ENCODE peak calls at places on chromosomes 2 and 18, in four cellular contexts. One of them, this sample, is unnamed.

GRCh38 chr2:220224711-220225519 is 597.5 kb downstream of the SLC4A3 start:
- DNase-seq in NCI-H1105: no peak
- DNase-seq in fibroblast of mammary gland: peak; percentile 62
- DNase-seq in left kidney: peak; percentile 76
- DNase-seq in this sample: no peak

GRCh38 chr2:191499874-191500565 is 177.9 kb upstream of the NABP1 start:
- DNase-seq in NCI-H1105: no peak
- DNase-seq in fibroblast of mammary gland: peak; percentile 76
- DNase-seq in left kidney: no peak
- DNase-seq in this sample: no peak

GRCh38 chr2:230774348-230774951 is 61.8 kb downstream of the CAB39 start:
- DNase-seq in NCI-H1105: no peak
- DNase-seq in fibroblast of mammary gland: peak; percentile 92
- DNase-seq in left kidney: no peak
- DNase-seq in this sample: no peak

GRCh38 chr2:85505551-85506238 is 33.3 kb upstream of the MAT2A start:
- DNase-seq in NCI-H1105: no peak
- DNase-seq in fibroblast of mammary gland: peak; percentile 22
- DNase-seq in left kidney: no peak
- DNase-seq in this sample: no peak

GRCh38 chr2:220198911-220199310 is 571.5 kb downstream of the SLC4A3 start:
- DNase-seq in NCI-H1105: no peak
- DNase-seq in fibroblast of mammary gland: peak; percentile 97
- DNase-seq in left kidney: no peak
- DNase-seq in this sample: no peak

GRCh38 chr2:28088970-28089369 is 198.4 kb downstream of the BABAM2 start:
- DNase-seq in NCI-H1105: no peak
- DNase-seq in fibroblast of mammary gland: peak; percentile 63
- DNase-seq in left kidney: no peak
- DNase-seq in this sample: no peak

GRCh38 chr2:168831662-168832061 is 29.2 kb downstream of the NOSTRIN start:
- DNase-seq in NCI-H1105: no peak
- DNase-seq in fibroblast of mammary gland: no peak
- DNase-seq in left kidney: no peak
- DNase-seq in this sample: no peak

GRCh38 chr2:205681836-205682238 is 464 bp upstream of the NRP2 start:
- DNase-seq in NCI-H1105: peak; percentile 4
- DNase-seq in fibroblast of mammary gland: no peak
- DNase-seq in left kidney: peak; percentile 81
- DNase-seq in this sample: no peak

GRCh38 chr2:146916914-146917313 is 927.9 kb upstream of the ACVR2A start:
- DNase-seq in NCI-H1105: no peak
- DNase-seq in fibroblast of mammary gland: no peak
- DNase-seq in left kidney: peak; percentile 19
- DNase-seq in this sample: no peak

GRCh38 chr2:225998653-225999052 is 599.1 kb downstream of the NYAP2 start:
- DNase-seq in NCI-H1105: no peak
- DNase-seq in fibroblast of mammary gland: peak; percentile 23
- DNase-seq in left kidney: no peak
- DNase-seq in this sample: no peak

GRCh38 chr18:10057808-10058791 is 144.3 kb downstream of the VAPA start:
- DNase-seq in NCI-H1105: no peak
- DNase-seq in fibroblast of mammary gland: peak; percentile 89
- DNase-seq in left kidney: peak; percentile 42
- DNase-seq in this sample: no peak

GRCh38 chr2:183250061-183250460 is 125.8 kb downstream of the NUP35 start:
- DNase-seq in NCI-H1105: no peak
- DNase-seq in fibroblast of mammary gland: no peak
- DNase-seq in left kidney: no peak
- DNase-seq in this sample: no peak

GRCh38 chr2:176174850-176175728 is 13.4 kb upstream of the HOXD1 start:
- DNase-seq in NCI-H1105: peak; percentile 90
- DNase-seq in fibroblast of mammary gland: no peak
- DNase-seq in left kidney: peak; percentile 98
- DNase-seq in this sample: no peak

GRCh38 chr2:176637497-176638166 is 368.4 kb downstream of the MTX2 start:
- DNase-seq in NCI-H1105: no peak
- DNase-seq in fibroblast of mammary gland: peak; percentile 78
- DNase-seq in left kidney: peak; percentile 84
- DNase-seq in this sample: no peak

GRCh38 chr2:98470851-98471255 is 26.2 kb downstream of the INPP4A start:
- DNase-seq in NCI-H1105: no peak
- DNase-seq in fibroblast of mammary gland: no peak
- DNase-seq in left kidney: no peak
- DNase-seq in this sample: no peak

GRCh38 chr18:41126541-41127235 is 828.3 kb upstream of the PIK3C3 start:
- DNase-seq in NCI-H1105: no peak
- DNase-seq in fibroblast of mammary gland: peak; percentile 67
- DNase-seq in left kidney: no peak
- DNase-seq in this sample: no peak

GRCh38 chr2:45675130-45675812 is 23.8 kb downstream of the PRKCE start:
- DNase-seq in NCI-H1105: peak; percentile 9
- DNase-seq in fibroblast of mammary gland: peak; percentile 77
- DNase-seq in left kidney: peak; percentile 83
- DNase-seq in this sample: no peak

GRCh38 chr2:85797959-85798358 is 44.2 kb downstream of the ATOH8 start:
- DNase-seq in NCI-H1105: no peak
- DNase-seq in fibroblast of mammary gland: peak; percentile 63
- DNase-seq in left kidney: peak; percentile 81
- DNase-seq in this sample: no peak

GRCh38 chr18:58965930-58966662 is 101.4 kb downstream of the ZNF532 start:
- DNase-seq in NCI-H1105: no peak
- DNase-seq in fibroblast of mammary gland: no peak
- DNase-seq in left kidney: no peak
- DNase-seq in this sample: no peak

GRCh38 chr18:75110846-75111415 is 98.0 kb downstream of the PTGR3 start:
- DNase-seq in NCI-H1105: no peak
- DNase-seq in fibroblast of mammary gland: no peak
- DNase-seq in left kidney: no peak
- DNase-seq in this sample: no peak

GRCh38 chr2:181304011-181304844 is 153.0 kb upstream of the ITGA4 start:
- DNase-seq in NCI-H1105: no peak
- DNase-seq in fibroblast of mammary gland: no peak
- DNase-seq in left kidney: no peak
- DNase-seq in this sample: no peak

GRCh38 chr18:5180254-5180653 is 16.8 kb downstream of the AKAIN1 start:
- DNase-seq in NCI-H1105: no peak
- DNase-seq in fibroblast of mammary gland: no peak
- DNase-seq in left kidney: no peak
- DNase-seq in this sample: no peak

GRCh38 chr2:177692042-177692823 is 299.7 kb downstream of the AGPS start:
- DNase-seq in NCI-H1105: no peak
- DNase-seq in fibroblast of mammary gland: no peak
- DNase-seq in left kidney: peak; percentile 73
- DNase-seq in this sample: no peak

GRCh38 chr2:157746234-157746950 is 117.7 kb upstream of the ACVR1C start:
- DNase-seq in NCI-H1105: no peak
- DNase-seq in fibroblast of mammary gland: peak; percentile 69
- DNase-seq in left kidney: no peak
- DNase-seq in this sample: no peak

GRCh38 chr18:9619056-9619455 is 4.7 kb upstream of the PPP4R1 start:
- DNase-seq in NCI-H1105: no peak
- DNase-seq in fibroblast of mammary gland: no peak
- DNase-seq in left kidney: no peak
- DNase-seq in this sample: no peak

GRCh38 chr2:238495422-238495821 is 68.7 kb downstream of the ASB1 start:
- DNase-seq in NCI-H1105: no peak
- DNase-seq in fibroblast of mammary gland: no peak
- DNase-seq in left kidney: no peak
- DNase-seq in this sample: no peak

GRCh38 chr2:158060862-158061435 is 40.7 kb upstream of the UPP2 start:
- DNase-seq in NCI-H1105: no peak
- DNase-seq in fibroblast of mammary gland: peak; percentile 29
- DNase-seq in left kidney: no peak
- DNase-seq in this sample: no peak

GRCh38 chr2:3651686-3652516 is 6.1 kb upstream of the ALLC start:
- DNase-seq in NCI-H1105: peak; percentile 91
- DNase-seq in fibroblast of mammary gland: peak; percentile 26
- DNase-seq in left kidney: peak; percentile 97
- DNase-seq in this sample: peak; percentile 40

GRCh38 chr2:231378028-231378722 is 17.3 kb upstream of the B3GNT7 start:
- DNase-seq in NCI-H1105: no peak
- DNase-seq in fibroblast of mammary gland: no peak
- DNase-seq in left kidney: peak; percentile 38
- DNase-seq in this sample: no peak

GRCh38 chr2:30512243-30512866 is 65.3 kb downstream of the LCLAT1 start:
- DNase-seq in NCI-H1105: no peak
- DNase-seq in fibroblast of mammary gland: no peak
- DNase-seq in left kidney: no peak
- DNase-seq in this sample: no peak

GRCh38 chr2:1742300-1742679 is 2.0 kb downstream of the PXDN start:
- DNase-seq in NCI-H1105: no peak
- DNase-seq in fibroblast of mammary gland: peak; percentile 36
- DNase-seq in left kidney: peak; percentile 58
- DNase-seq in this sample: no peak

GRCh38 chr2:103174711-103175110 is 412.9 kb downstream of the TMEM182 start:
- DNase-seq in NCI-H1105: no peak
- DNase-seq in fibroblast of mammary gland: no peak
- DNase-seq in left kidney: no peak
- DNase-seq in this sample: no peak

GRCh38 chr2:237533668-237534138 is 32.7 kb upstream of the PRLH start:
- DNase-seq in NCI-H1105: no peak
- DNase-seq in fibroblast of mammary gland: peak; percentile 86
- DNase-seq in left kidney: no peak
- DNase-seq in this sample: no peak

GRCh38 chr18:23105030-23105429 is 30.3 kb upstream of the CABLES1 start:
- DNase-seq in NCI-H1105: no peak
- DNase-seq in fibroblast of mammary gland: no peak
- DNase-seq in left kidney: no peak
- DNase-seq in this sample: no peak